ENCODE peak calls at places on chromosomes 2 and 18, in four cellular contexts. E is M059J; S is stimulated activated naive CD8-positive, alpha-beta T cell treated with anti-CD3 and anti-CD28 coated beads, Interleukin-15, Interleukin-2, amounts not matched to agents 100 U/mL and 50 U/mL, for 24 hours; L is NCI-H2029. V is an unnamed sample.

GRCh38 chr2:241943961-241944575 is 74.5 kb downstream of the RTP5 start:
- DNase-seq in E (no peak), S (no peak), L (no peak), V (no peak)

GRCh38 chr2:95346236-95346737 is 49.1 kb downstream of the KCNIP3 start:
- DNase-seq in E (peak), S (peak), L (no peak), V (peak)

GRCh38 chr2:68251855-68252406 is 401 bp downstream of the PPP3R1 start:
- DNase-seq in E (no peak), S (peak), L (peak), V (peak)

GRCh38 chr2:240462704-240463273 is 27.3 kb downstream of the GPC1 start:
- DNase-seq in E (no peak), S (peak), L (no peak), V (no peak)

GRCh38 chr18:22084547-22084946 is 84.8 kb upstream of the GATA6 start:
- DNase-seq in E (no peak), S (no peak), L (no peak), V (peak)

GRCh38 chr2:142893241-142893640 is 15.8 kb downstream of the KYNU start:
- DNase-seq in E (no peak), S (no peak), L (no peak), V (no peak)

GRCh38 chr2:86790134-86790827 is 432 bp downstream of the CD8A start:
- DNase-seq in E (no peak), S (no peak), L (no peak), V (no peak)

GRCh38 chr2:236627193-236627592 is 57.6 kb downstream of the ACKR3 start:
- DNase-seq in E (no peak), S (no peak), L (no peak), V (no peak)

GRCh38 chr2:43484323-43484930 is 111.4 kb downstream of the THADA start:
- DNase-seq in E (peak), S (no peak), L (peak), V (peak)

V was measured in kidney tubule cell.